ENCODE peak calls at places on chromosomes 6 and 20, in seven cellular contexts. L is suprapubic skin, B is transverse colon, R is cardiac muscle cell, Y is HCT116, G is left lung, Q is K562. I is an unnamed sample. For H3K4me1, the result is how much of the 10 kb centered on the place peaks cover.

GRCh38 chr20:38290829-38291581 is 13.0 kb upstream of the BPI start:
- DNase-seq in L (no peak), B (no peak), R (peak), Y (no peak), G (no peak), Q (peak), I (no peak)

GRCh38 chr20:22449115-22449973 is 135.0 kb downstream of the FOXA2 start:
- DNase-seq in L (no peak), B (no peak), R (no peak), Y (no peak), G (no peak), Q (no peak), I (no peak)

GRCh38 chr6:11731423-11731822 is 47.2 kb downstream of the ADTRP start:
- DNase-seq in L (no peak), B (no peak), R (no peak), Y (no peak), G (no peak), Q (no peak), I (no peak)

GRCh38 chr6:170232186-170233002 is 58.5 kb downstream of the DLL1 start:
- DNase-seq in L (no peak), B (no peak), R (peak), Y (no peak), G (peak), Q (no peak), I (no peak)

GRCh38 chr6:108618623-108619152 is 58.0 kb downstream of the FOXO3 start:
- DNase-seq in L (no peak), B (no peak), R (no peak), Y (no peak), G (no peak), Q (no peak), I (no peak)

GRCh38 chr6:4280721-4281120 is 145.3 kb upstream of the ECI2 start:
- DNase-seq in L (no peak), B (no peak), R (peak), Y (no peak), G (no peak), Q (no peak), I (no peak)

GRCh38 chr6:40922281-40922680 is 116.7 kb downstream of the UNC5CL start:
- DNase-seq in L (no peak), B (no peak), R (no peak), Y (no peak), G (no peak), Q (no peak), I (no peak)

GRCh38 chr6:125507987-125508655 is 206.4 kb upstream of the HDDC2 start:
- DNase-seq in L (no peak), B (peak), R (peak), Y (no peak), G (no peak), Q (no peak), I (no peak)

GRCh38 chr20:37200376-37200775 is 21.0 kb upstream of the MROH8 start:
- DNase-seq in L (no peak), B (no peak), R (no peak), Y (no peak), G (no peak), Q (no peak), I (no peak)
- H3K27ac ChIP-seq in L (no peak), B (no peak), R (no peak), Y (no peak), G (no peak), Q (no peak), I (no peak)

GRCh38 chr20:64081620-64081964 is 1.7 kb downstream of the OPRL1 start:
- DNase-seq in L (no peak), B (no peak), R (no peak), Y (no peak), G (no peak), Q (no peak), I (no peak)
- H3K4me1 ChIP-seq in L (half or more), B (under half), R (under half), Y (under half), G (under half), Q (under half), I (under half)

DNA sequence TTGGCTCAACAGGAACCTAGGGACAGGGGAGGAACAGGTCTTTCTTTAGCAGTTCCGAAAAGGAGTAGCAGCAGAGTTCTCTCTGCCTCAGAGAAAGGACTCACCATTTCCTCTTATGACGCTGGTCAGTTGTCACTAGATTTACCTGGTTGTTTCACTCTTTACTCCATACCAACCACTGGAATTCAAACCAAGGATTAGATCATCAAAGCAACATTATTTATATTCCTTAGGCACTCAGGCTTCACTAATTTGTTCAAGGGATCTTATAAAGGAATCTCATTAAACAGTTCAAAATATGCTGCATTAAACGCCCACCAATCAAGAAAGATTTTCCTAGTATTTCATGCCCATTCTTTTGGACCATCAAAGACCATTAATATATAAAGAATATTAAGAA is 1129.5 kb upstream of the MAP3K7 start:
- DNase-seq in L (no peak), B (no peak), R (no peak), Y (no peak), G (no peak), Q (no peak), I (no peak)
- H3K4me3 ChIP-seq in L (no peak), B (no peak), R (no peak), Y (no peak), G (no peak), Q (no peak), I (no peak)

GRCh38 chr6:6723316-6723715 is 134.8 kb downstream of the LY86 start:
- DNase-seq in L (no peak), B (no peak), R (no peak), Y (no peak), G (no peak), Q (no peak), I (no peak)
- H3K27ac ChIP-seq in L (peak), B (peak), R (no peak), Y (no peak), G (peak), Q (no peak), I (no peak)

DNA sequence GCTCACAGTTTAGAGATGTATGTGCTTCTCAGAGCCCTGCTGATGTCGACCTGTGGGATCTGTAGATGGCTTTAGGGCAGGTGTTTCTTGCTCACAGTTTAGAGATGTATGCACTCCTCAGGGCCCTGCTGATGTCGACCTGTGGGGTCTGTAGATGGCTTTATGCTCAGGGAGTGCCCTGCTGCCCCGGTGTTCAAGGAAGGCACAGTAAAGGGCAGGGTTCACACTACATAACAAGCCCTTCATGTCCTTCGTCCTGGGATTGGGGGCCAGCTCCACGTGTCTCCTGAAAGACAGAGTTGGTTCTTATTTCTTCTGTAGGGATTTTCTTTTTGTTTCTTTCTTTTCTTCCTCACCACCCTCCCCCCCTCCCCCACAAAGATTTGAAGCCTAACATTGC is 91.1 kb downstream of the SMOC2 start:
- DNase-seq in L (no peak), B (no peak), R (no peak), Y (no peak), G (no peak), Q (no peak), I (no peak)
- H3K4me1 ChIP-seq in L (under half), B (under half), R (under half), Y (under half), G (under half), Q (under half), I (under half)

DNA sequence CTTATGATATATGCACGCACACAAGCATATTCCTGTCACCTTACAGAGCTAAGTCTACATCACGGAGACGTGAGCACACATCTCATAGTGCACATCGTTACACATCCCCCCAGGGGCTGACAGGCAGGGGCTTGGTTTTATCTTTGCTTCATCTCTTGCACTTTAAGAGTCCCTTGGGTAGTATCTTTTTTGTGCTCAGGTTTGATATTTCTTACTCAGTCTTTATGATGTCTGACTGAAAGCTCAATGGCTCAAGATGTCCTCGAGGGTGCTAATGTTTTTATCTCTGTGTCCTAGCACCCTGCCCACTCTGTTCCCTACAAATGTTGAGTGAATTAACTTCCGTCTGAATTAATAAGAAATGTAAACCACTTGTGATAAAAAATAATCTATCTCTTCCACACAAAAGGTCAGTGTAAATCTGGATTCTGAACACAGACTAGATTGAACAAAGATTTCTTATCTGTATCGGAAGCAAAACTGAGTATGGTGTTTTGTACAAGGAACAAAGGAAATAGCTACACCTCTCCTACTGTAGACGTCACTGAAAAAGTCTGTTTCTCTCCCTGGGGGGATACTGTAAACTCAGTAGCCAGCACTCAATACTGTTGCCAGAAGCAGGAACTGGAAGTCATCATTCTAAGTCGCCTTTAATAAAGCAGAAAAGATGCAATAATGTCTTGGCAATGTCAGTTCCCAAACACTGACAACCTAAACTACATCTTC is 195.1 kb downstream of the PRKN start:
- DNase-seq in L (no peak), B (no peak), R (no peak), Y (no peak), G (no peak), Q (no peak), I (no peak)
- H3K4me3 ChIP-seq in L (no peak), B (no peak), R (no peak), Y (no peak), G (no peak), Q (no peak), I (no peak)

DNA sequence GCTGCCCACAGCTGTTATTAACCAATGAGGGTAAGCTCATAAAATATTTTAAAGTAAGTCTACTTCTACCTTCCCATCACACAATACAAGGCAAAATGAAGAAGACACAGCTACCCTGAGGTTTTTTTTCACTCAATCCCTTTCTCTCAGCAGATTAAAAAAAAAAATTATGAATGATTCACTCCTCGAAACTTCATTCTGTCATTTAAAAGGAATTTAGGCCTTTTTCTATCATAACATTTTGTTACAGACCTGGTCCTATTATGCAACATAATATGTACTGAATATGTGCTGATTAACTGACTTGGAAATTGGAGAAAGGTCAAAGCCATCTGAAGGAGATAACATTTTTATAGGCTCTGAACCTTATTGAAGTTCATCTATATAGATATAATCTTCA is 45.5 kb downstream of the PRL start:
- DNase-seq in L (no peak), B (no peak), R (peak), Y (no peak), G (no peak), Q (no peak), I (no peak)
- H3K27ac ChIP-seq in L (no peak), B (no peak), R (no peak), Y (no peak), G (no peak), Q (no peak), I (no peak)

GRCh38 chr6:1139155-1139890 is 172.6 kb upstream of the FOXQ1 start:
- DNase-seq in L (no peak), B (no peak), R (no peak), Y (no peak), G (no peak), Q (no peak), I (no peak)

GRCh38 chr6:1137849-1138248 is 174.0 kb upstream of the FOXQ1 start:
- DNase-seq in L (no peak), B (no peak), R (no peak), Y (no peak), G (no peak), Q (no peak), I (no peak)

GRCh38 chr6:1136856-1137255 is 175.0 kb upstream of the FOXQ1 start:
- DNase-seq in L (no peak), B (no peak), R (no peak), Y (no peak), G (no peak), Q (no peak), I (no peak)

GRCh38 chr6:1135726-1136414 is 176.0 kb upstream of the FOXQ1 start:
- DNase-seq in L (no peak), B (no peak), R (no peak), Y (no peak), G (no peak), Q (no peak), I (no peak)

DNA sequence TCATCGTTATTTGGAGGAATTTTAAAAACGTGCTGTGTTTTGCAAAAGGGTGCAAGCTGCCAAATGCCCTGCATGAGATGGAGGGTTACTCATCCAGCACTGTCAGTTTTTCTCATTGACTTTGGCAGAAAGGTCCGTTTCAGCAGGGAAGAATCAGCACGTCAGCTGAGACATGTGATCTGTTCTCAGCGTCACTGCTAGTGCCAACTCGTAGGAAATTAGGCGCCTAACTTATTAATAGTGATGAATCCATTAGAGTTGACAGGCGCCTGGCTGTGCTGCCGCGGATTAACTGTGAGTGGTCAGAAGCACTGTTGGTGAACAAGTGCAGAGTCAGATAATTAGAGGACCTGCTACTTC is 175.5 kb upstream of the FOXQ1 start:
- DNase-seq in L (peak), B (no peak), R (peak), Y (no peak), G (no peak), Q (no peak), I (no peak)
- H3K4me1 ChIP-seq in L (under half), B (under half), R (under half), Y (under half), G (under half), Q (under half), I (under half)

GRCh38 chr6:15685629-15686028 is 22.8 kb upstream of the DTNBP1 start:
- DNase-seq in L (no peak), B (no peak), R (no peak), Y (no peak), G (no peak), Q (no peak), I (no peak)

GRCh38 chr6:15689586-15690450 is 27.0 kb upstream of the DTNBP1 start:
- DNase-seq in L (no peak), B (no peak), R (peak), Y (no peak), G (no peak), Q (no peak), I (no peak)

GRCh38 chr6:15690451-15690961 is 27.7 kb upstream of the DTNBP1 start:
- DNase-seq in L (no peak), B (no peak), R (peak), Y (no peak), G (no peak), Q (no peak), I (no peak)

DNA sequence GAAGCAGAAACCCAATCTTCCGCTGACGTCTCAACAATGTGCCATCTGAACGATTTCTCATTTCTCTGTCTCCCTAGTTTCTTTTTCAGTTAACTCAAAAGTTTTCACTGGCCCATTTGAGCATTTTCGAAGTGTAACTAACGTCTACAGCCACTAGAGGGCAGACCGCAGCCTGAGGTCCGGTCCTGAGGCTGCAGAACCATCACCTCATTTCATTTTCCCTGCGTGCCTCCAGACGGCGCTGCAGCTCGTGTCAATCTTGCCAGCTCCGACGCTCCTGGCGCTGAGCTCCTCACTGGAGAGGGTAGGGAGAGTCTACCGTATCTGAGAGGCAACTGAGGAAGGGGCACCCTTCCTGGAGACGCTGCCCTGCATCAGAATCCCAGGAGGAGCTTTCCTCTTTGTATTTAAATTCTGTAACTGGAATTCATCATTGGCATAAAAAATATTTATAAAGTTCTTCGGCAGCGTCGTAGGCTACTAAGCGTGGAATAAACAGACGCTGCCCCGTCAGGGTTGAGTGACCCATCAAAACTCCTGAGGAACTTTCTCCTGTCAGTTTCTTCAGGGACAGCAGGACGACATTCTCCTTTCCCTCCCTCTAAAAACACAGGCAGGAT is 28.5 kb upstream of the DTNBP1 start:
- DNase-seq in L (peak), B (peak), R (peak), Y (peak), G (peak), Q (peak), I (peak)
- H3K4me3 ChIP-seq in L (peak), B (peak), R (no peak), Y (no peak), G (peak), Q (no peak), I (no peak)